ENCODE peak calls at places on chromosomes 11 and 22, in eight cellular contexts. K is OCI-LY7, C is left cardiac atrium, P is ACHN, W is IMR-90, S is NAMALWA, J is HTR-8/SVneo, T is AG09309. H is an unnamed sample.

GRCh38 chr11:86918943-86919342 is 36.3 kb downstream of the FZD4 start:
- DNase-seq in K (no peak), C (no peak), P (no peak), W (no peak), S (no peak), J (no peak), T (no peak), H (no peak)

GRCh38 chr22:29344137-29344536 is 28.6 kb upstream of the RASL10A start:
- DNase-seq in K (no peak), C (peak), P (peak), W (peak), S (no peak), J (peak), T (peak), H (peak)

GRCh38 chr11:45485070-45485716 is 180.2 kb downstream of the CHST1 start:
- DNase-seq in K (no peak), C (no peak), P (no peak), W (no peak), S (no peak), J (no peak), T (no peak), H (no peak)

GRCh38 chr11:65810046-65810868 is 23.4 kb downstream of the OVOL1 start:
- DNase-seq in K (peak), C (no peak), P (no peak), W (no peak), S (peak), J (no peak), T (no peak), H (no peak)

GRCh38 chr11:64088159-64089026 is 52.7 kb downstream of the FLRT1 start:
- DNase-seq in K (peak), C (no peak), P (peak), W (no peak), S (peak), J (no peak), T (no peak), H (peak)

GRCh38 chr11:67347964-67348749 is 5.2 kb downstream of the POLD4 start:
- DNase-seq in K (no peak), C (no peak), P (no peak), W (peak), S (no peak), J (no peak), T (no peak), H (no peak)

GRCh38 chr11:36509265-36509664 is 807 bp downstream of the TRAF6 start:
- DNase-seq in K (peak), C (no peak), P (peak), W (peak), S (peak), J (no peak), T (no peak), H (peak)

GRCh38 chr22:39253427-39254070 is 8.8 kb upstream of the PDGFB start:
- DNase-seq in K (no peak), C (peak), P (peak), W (peak), S (no peak), J (peak), T (peak), H (peak)

GRCh38 chr11:86606849-86607481 is 65.5 kb downstream of the ME3 start:
- DNase-seq in K (no peak), C (no peak), P (no peak), W (peak), S (no peak), J (no peak), T (no peak), H (no peak)

H was measured in ELF-1.